ENCODE peak calls at places on chromosomes 11 and 22, in six cellular contexts. W is IMR-90, B is mesenchymal stem cell, Q is neuronal stem cell, R is H1, U is trophoblast cell. I is an unnamed sample.

GRCh38 chr11:132911186-132911585 is 621.1 kb downstream of the OPCML start:
- DNase-seq in W (peak), Q (no peak), B (peak), U (no peak), R (no peak), I (no peak)

GRCh38 chr11:72411623-72412532 is 22.5 kb downstream of the CLPB start:
- DNase-seq in B (no peak), Q (no peak), U (no peak), W (no peak), R (no peak), I (no peak)

GRCh38 chr11:38711110-38711509 is 2113.1 kb upstream of the RAG2 start:
- DNase-seq in U (no peak), B (no peak), R (no peak), Q (no peak), W (no peak), I (no peak)

GRCh38 chr11:1761857-1762536 is 1.7 kb downstream of the CTSD start:
- DNase-seq in B (no peak), Q (no peak), R (no peak), W (no peak), U (no peak), I (no peak)

GRCh38 chr22:17872491-17872890 is 98.2 kb upstream of the BID start:
- DNase-seq in R (no peak), U (peak), W (peak), Q (no peak), B (no peak), I (no peak)

GRCh38 chr11:89625171-89625570 is 84.9 kb upstream of the TRIM77 start:
- DNase-seq in W (no peak), B (no peak), U (no peak), Q (no peak), R (no peak), I (no peak)

GRCh38 chr22:40342521-40342920 is 3.8 kb upstream of the ADSL start:
- DNase-seq in R (no peak), B (no peak), U (no peak), W (no peak), Q (no peak), I (no peak)

GRCh38 chr11:6568191-6568918 is 35.1 kb downstream of the RRP8 start:
- DNase-seq in U (no peak), Q (no peak), R (peak), W (peak), B (peak), I (peak)

GRCh38 chr22:42754658-42755057 is 34.0 kb upstream of the A4GALT start:
- DNase-seq in Q (no peak), W (peak), R (no peak), B (no peak), U (peak), I (no peak)

GRCh38 chr11:7490054-7490453 is 4.7 kb downstream of the OLFML1 start:
- DNase-seq in B (peak), W (peak), U (peak), R (no peak), Q (no peak), I (no peak)

GRCh38 chr22:31650391-31650790 is 11.6 kb downstream of the PISD start:
- DNase-seq in Q (no peak), U (peak), R (no peak), B (peak), W (peak), I (no peak)

GRCh38 chr22:40232624-40233023 is 54.9 kb downstream of the TNRC6B start:
- DNase-seq in W (no peak), R (no peak), Q (no peak), B (no peak), U (peak), I (no peak)

GRCh38 chr11:12094872-12095800 is 15.3 kb upstream of the MICAL2 start:
- DNase-seq in W (no peak), U (no peak), B (no peak), Q (no peak), R (no peak), I (no peak)

GRCh38 chr11:61627831-61628753 is 47.2 kb upstream of the SYT7 start:
- DNase-seq in U (peak), B (peak), W (peak), R (peak), Q (peak), I (peak)

GRCh38 chr11:72676874-72677341 is 2.7 kb upstream of the PDE2A start:
- DNase-seq in Q (peak), W (peak), U (peak), R (peak), B (peak), I (peak)

GRCh38 chr22:27804683-27805297 is 3.2 kb upstream of the MN1 start:
- DNase-seq in Q (peak), U (peak), B (peak), W (peak), R (peak), I (peak)

GRCh38 chr11:46410021-46410420 is 18.4 kb upstream of the CHRM4 start:
- DNase-seq in B (no peak), W (no peak), R (peak), Q (no peak), U (no peak), I (peak)

GRCh38 chr11:38446336-38446735 is 1848.3 kb upstream of the RAG2 start:
- DNase-seq in B (no peak), W (no peak), U (no peak), R (no peak), Q (no peak), I (no peak)

GRCh38 chr11:4123218-4123617 is 28.6 kb downstream of the RRM1 start:
- DNase-seq in W (no peak), Q (no peak), U (peak), R (no peak), B (no peak), I (no peak)

GRCh38 chr22:32951081-32951806 is 106.9 kb downstream of the SYN3 start:
- DNase-seq in U (no peak), W (no peak), R (peak), Q (no peak), B (peak), I (peak)

GRCh38 chr11:75606099-75606498 is 44.0 kb downstream of the SERPINH1 start:
- DNase-seq in B (no peak), Q (no peak), W (no peak), U (no peak), R (no peak), I (no peak)

GRCh38 chr11:126544311-126545056 is 189.0 kb downstream of the ST3GAL4 start:
- DNase-seq in U (no peak), W (peak), Q (peak), B (no peak), R (peak), I (peak)

GRCh38 chr11:125904678-125905077 is 370 bp downstream of the DDX25 start:
- DNase-seq in U (no peak), R (no peak), Q (no peak), B (no peak), W (no peak), I (no peak)

GRCh38 chr11:60634151-60634550 is 65.3 kb upstream of the MS4A8 start:
- DNase-seq in R (peak), B (no peak), U (no peak), W (no peak), Q (no peak), I (peak)

GRCh38 chr22:46931881-46932280 is 169.4 kb downstream of the TBC1D22A start:
- DNase-seq in R (no peak), U (no peak), B (no peak), W (peak), Q (no peak), I (no peak)

GRCh38 chr22:49590381-49590780 is 237.3 kb downstream of the BRD1 start:
- DNase-seq in Q (no peak), B (no peak), W (no peak), U (no peak), R (peak), I (no peak)

GRCh38 chr22:36010913-36011312 is 17.7 kb downstream of the RBFOX2 start:
- DNase-seq in B (peak), Q (no peak), U (no peak), W (peak), R (no peak), I (no peak)

GRCh38 chr11:108137212-108137611 is 15.8 kb downstream of the ACAT1 start:
- DNase-seq in Q (no peak), B (no peak), R (no peak), W (no peak), U (no peak), I (no peak)

GRCh38 chr11:45750439-45750838 is 54.5 kb upstream of the SLC35C1 start:
- DNase-seq in B (no peak), R (no peak), Q (no peak), W (no peak), U (no peak), I (no peak)

GRCh38 chr11:102599642-102600261 is 25.4 kb downstream of the MMP20 start:
- DNase-seq in B (peak), U (peak), W (peak), R (no peak), Q (no peak), I (no peak)

GRCh38 chr11:4026389-4026788 is 68.2 kb upstream of the RRM1 start:
- DNase-seq in R (no peak), Q (no peak), W (no peak), U (no peak), B (no peak), I (no peak)

GRCh38 chr11:105189586-105189985 is 50.0 kb upstream of the CARD18 start:
- DNase-seq in Q (no peak), W (no peak), U (no peak), B (peak), R (no peak), I (no peak)

GRCh38 chr11:117187007-117187406 is 8.5 kb downstream of the SIDT2 start:
- DNase-seq in B (no peak), Q (no peak), U (no peak), R (no peak), W (no peak), I (no peak)

GRCh38 chr11:65637794-65638317 is at the start of gene SIPA1:
- DNase-seq in U (peak), W (peak), Q (peak), B (peak), R (peak), I (peak)

GRCh38 chr22:37824674-37825641 is 1.8 kb downstream of the GALR3 start:
- DNase-seq in B (no peak), R (peak), Q (no peak), U (no peak), W (no peak), I (peak)

GRCh38 chr22:26057731-26058130 is 111.5 kb upstream of the SEZ6L start:
- DNase-seq in W (no peak), U (no peak), Q (no peak), R (no peak), B (no peak), I (no peak)

GRCh38 chr11:1218256-1218787 is 4.5 kb upstream of the MUC5B start:
- DNase-seq in U (no peak), Q (no peak), B (no peak), R (peak), W (no peak), I (peak)

GRCh38 chr11:113896156-113896879 is 8.3 kb upstream of the HTR3B start:
- DNase-seq in Q (no peak), B (peak), W (peak), R (peak), U (no peak), I (peak)

GRCh38 chr22:50422961-50423815 is 51.6 kb downstream of the SBF1 start:
- DNase-seq in R (no peak), W (no peak), Q (no peak), B (no peak), U (no peak), I (no peak)

GRCh38 chr11:113296447-113297205 is 17.8 kb upstream of the TTC12 start:
- DNase-seq in Q (no peak), B (no peak), W (no peak), R (no peak), U (peak), I (peak)

GRCh38 chr11:17314232-17314547 is 37.4 kb upstream of the NCR3LG1 start:
- DNase-seq in U (no peak), R (no peak), Q (no peak), W (peak), B (peak), I (no peak)
- H4K91ac ChIP-seq in U (no peak), R (no peak), Q (no peak), W (peak), B (no peak), I (no peak)

GRCh38 chr22:44737414-44738346 is 14.7 kb upstream of the ARHGAP8 start:
- DNase-seq in R (peak), W (no peak), B (no peak), Q (no peak), U (no peak), I (peak)

GRCh38 chr22:44738347-44738715 is 14.0 kb upstream of the ARHGAP8 start:
- DNase-seq in Q (no peak), U (no peak), B (no peak), W (peak), R (peak), I (peak)

GRCh38 chr22:44736581-44737413 is 15.6 kb upstream of the ARHGAP8 start:
- DNase-seq in Q (no peak), B (no peak), W (peak), U (no peak), R (peak), I (no peak)

GRCh38 chr22:44740307-44740706 is 12.1 kb upstream of the ARHGAP8 start:
- DNase-seq in W (no peak), R (no peak), B (no peak), Q (no peak), U (no peak), I (no peak)

GRCh38 chr22:44739024-44739423 is 13.4 kb upstream of the ARHGAP8 start:
- DNase-seq in B (no peak), Q (no peak), U (no peak), W (no peak), R (no peak), I (no peak)
- H4K91ac ChIP-seq in B (no peak), Q (no peak), U (no peak), W (no peak), R (no peak), I (no peak)

GRCh38 chr11:83895516-83895915 is 609.3 kb upstream of the CCDC90B start:
- DNase-seq in Q (peak), B (no peak), W (no peak), R (no peak), U (peak), I (no peak)
- H4K91ac ChIP-seq in Q (no peak), B (no peak), W (no peak), R (no peak), U (no peak), I (no peak)

GRCh38 chr11:26710489-26710888 is 11.4 kb downstream of the SLC5A12 start:
- DNase-seq in B (no peak), U (no peak), R (no peak), Q (no peak), W (no peak), I (no peak)
- H4K91ac ChIP-seq in B (no peak), U (no peak), R (no peak), Q (no peak), W (no peak), I (no peak)

GRCh38 chr11:130832571-130833432 is 83.5 kb downstream of the SNX19 start:
- DNase-seq in B (peak), Q (no peak), W (peak), U (no peak), R (no peak), I (no peak)
- H4K91ac ChIP-seq in B (no peak), Q (no peak), W (peak), U (no peak), R (no peak), I (no peak)

GRCh38 chr11:123170929-123171328 is 24.1 kb downstream of the CLMP start:
- DNase-seq in R (no peak), B (no peak), U (no peak), W (no peak), Q (no peak), I (no peak)

GRCh38 chr11:123168236-123168635 is 26.8 kb downstream of the CLMP start:
- DNase-seq in W (no peak), B (peak), Q (no peak), U (no peak), R (no peak), I (no peak)

GRCh38 chr11:123166095-123166559 is 28.9 kb downstream of the CLMP start:
- DNase-seq in Q (peak), B (peak), R (peak), U (peak), W (peak), I (peak)

GRCh38 chr11:123169821-123170220 is 25.2 kb downstream of the CLMP start:
- DNase-seq in U (no peak), W (no peak), R (no peak), B (no peak), Q (no peak), I (no peak)

DNA sequence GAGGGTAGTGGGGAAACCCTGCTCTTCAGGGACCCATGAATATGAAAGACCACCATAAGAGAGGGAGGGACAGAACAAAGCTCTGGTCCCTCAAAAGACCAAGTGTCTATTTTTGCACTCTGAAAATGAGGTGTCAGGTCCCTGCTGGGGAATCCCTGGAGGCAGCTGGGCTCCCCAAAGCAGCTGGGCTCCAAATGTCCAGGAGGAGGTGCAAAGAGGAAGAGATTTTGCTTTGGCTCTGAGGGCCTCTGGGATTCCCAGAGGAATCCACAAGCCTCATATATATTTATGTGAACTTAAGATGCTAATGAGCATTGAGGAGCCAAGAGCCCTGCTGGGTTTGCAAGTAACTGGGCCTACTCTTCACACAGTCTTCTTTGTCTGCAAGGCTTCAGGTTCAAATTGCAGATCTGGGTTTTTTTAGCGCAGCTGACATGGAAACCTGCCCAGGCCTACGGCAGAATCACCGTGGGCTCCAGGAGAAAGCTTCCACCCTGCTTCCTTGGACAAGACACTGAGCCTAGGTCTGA is 26.0 kb downstream of the CLMP start:
- DNase-seq in R (no peak), Q (no peak), W (no peak), U (no peak), B (no peak), I (no peak)
- H4K91ac ChIP-seq in R (peak), Q (no peak), W (peak), U (peak), B (no peak), I (no peak)

GRCh38 chr11:70117567-70118194 is 39.6 kb downstream of the ANO1 start:
- DNase-seq in R (no peak), W (no peak), U (no peak), B (no peak), Q (no peak), I (no peak)

GRCh38 chr11:70118642-70119041 is 40.5 kb downstream of the ANO1 start:
- DNase-seq in Q (no peak), B (no peak), W (no peak), R (no peak), U (no peak), I (no peak)

GRCh38 chr11:70115778-70116177 is 37.7 kb downstream of the ANO1 start:
- DNase-seq in R (no peak), Q (no peak), U (no peak), W (no peak), B (no peak), I (no peak)

GRCh38 chr11:70119502-70119901 is 41.4 kb downstream of the ANO1 start:
- DNase-seq in B (no peak), Q (no peak), U (no peak), W (no peak), R (no peak), I (no peak)

DNA sequence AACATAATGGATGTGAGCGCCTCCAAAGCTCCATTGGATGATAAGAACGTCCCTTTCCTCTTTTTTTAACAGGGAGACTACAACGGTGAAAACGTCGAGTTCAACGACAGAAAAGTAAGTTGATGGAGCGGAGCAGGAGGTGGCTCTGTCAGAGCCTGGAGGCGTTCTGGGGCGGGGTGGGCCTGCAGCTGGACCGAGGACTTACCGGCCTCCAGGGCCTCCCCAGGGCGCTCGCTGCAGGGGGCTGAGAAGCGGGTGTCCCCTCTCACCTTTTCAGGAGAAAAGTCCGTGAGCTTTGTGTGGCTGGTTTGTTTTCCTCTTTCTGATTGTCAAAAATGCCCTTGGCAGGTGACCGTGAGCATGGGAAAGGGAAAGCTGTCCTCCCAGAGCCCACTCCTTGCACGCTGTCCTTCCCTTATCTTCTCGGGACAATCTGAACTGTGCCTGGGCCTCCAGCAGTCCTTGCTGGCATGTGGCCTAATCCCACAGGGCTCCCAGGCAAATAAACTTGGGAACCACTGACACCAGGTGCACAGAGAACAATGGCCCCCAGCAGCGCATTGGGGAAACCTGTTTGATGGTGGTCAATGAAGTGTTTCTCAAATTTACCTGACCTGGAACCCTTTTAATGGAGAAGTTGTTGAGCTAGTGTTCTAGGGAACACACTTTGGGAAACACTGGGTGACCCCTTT is 38.4 kb downstream of the ANO1 start:
- DNase-seq in W (no peak), U (no peak), R (no peak), Q (no peak), B (no peak), I (no peak)
- H4K91ac ChIP-seq in W (no peak), U (no peak), R (no peak), Q (no peak), B (no peak), I (no peak)

GRCh38 chr22:19807914-19808872 is 46.5 kb downstream of the GNB1L start:
- DNase-seq in W (no peak), B (no peak), U (no peak), R (no peak), Q (no peak), I (no peak)

GRCh38 chr22:19807161-19807913 is 46.8 kb downstream of the TBX1 start:
- DNase-seq in R (no peak), W (no peak), Q (no peak), U (no peak), B (no peak), I (no peak)

GRCh38 chr22:19803736-19804267 is 43.2 kb downstream of the TBX1 start:
- DNase-seq in U (no peak), Q (no peak), W (no peak), B (no peak), R (no peak), I (no peak)

GRCh38 chr22:19806213-19807160 is 45.9 kb downstream of the TBX1 start:
- DNase-seq in U (no peak), B (no peak), W (no peak), R (no peak), Q (no peak), I (no peak)

GRCh38 chr22:19805821-19806212 is 45.2 kb downstream of the TBX1 start:
- DNase-seq in R (no peak), Q (no peak), W (no peak), B (no peak), U (no peak), I (peak)
- H4K91ac ChIP-seq in R (no peak), Q (no peak), W (no peak), B (no peak), U (no peak), I (no peak)

I was measured in H9.